ENCODE peak calls at places on chromosomes 16 and 17, in seven cellular contexts. One of them, this sample, is unnamed.

GRCh38 chr17:38561416-38562214 is 44.1 kb downstream of the SRCIN1 start:
- DNase-seq in cardiac fibroblast: no peak
- DNase-seq in fibroblast of lung: no peak
- DNase-seq in GM23338: peak; percentile 70
- DNase-seq in dorsolateral prefrontal cortex: no peak
- DNase-seq in fibroblast of mammary gland: no peak
- DNase-seq in MM.1S: no peak
- DNase-seq in this sample: no peak

GRCh38 chr17:28982191-28982793 is 23.5 kb downstream of the SEZ6 start:
- DNase-seq in cardiac fibroblast: peak; percentile 77
- DNase-seq in fibroblast of lung: peak; percentile 18
- DNase-seq in GM23338: no peak
- DNase-seq in dorsolateral prefrontal cortex: no peak
- DNase-seq in fibroblast of mammary gland: no peak
- DNase-seq in MM.1S: peak; percentile 87
- DNase-seq in this sample: peak; percentile 88

GRCh38 chr17:66724581-66725341 is 110.2 kb upstream of the CACNG5 start:
- DNase-seq in cardiac fibroblast: peak; percentile 63
- DNase-seq in fibroblast of lung: peak; percentile 59
- DNase-seq in GM23338: no peak
- DNase-seq in dorsolateral prefrontal cortex: no peak
- DNase-seq in fibroblast of mammary gland: peak; percentile 53
- DNase-seq in MM.1S: no peak
- DNase-seq in this sample: peak; percentile 60

GRCh38 chr17:81231121-81231645 is 7.7 kb downstream of the TEPSIN start:
- DNase-seq in cardiac fibroblast: no peak
- DNase-seq in fibroblast of lung: no peak
- DNase-seq in GM23338: no peak
- DNase-seq in dorsolateral prefrontal cortex: no peak
- DNase-seq in fibroblast of mammary gland: no peak
- DNase-seq in MM.1S: no peak
- DNase-seq in this sample: no peak

GRCh38 chr16:12317121-12317810 is 340.7 kb downstream of the SNX29 start:
- DNase-seq in cardiac fibroblast: no peak
- DNase-seq in fibroblast of lung: no peak
- DNase-seq in GM23338: no peak
- DNase-seq in dorsolateral prefrontal cortex: no peak
- DNase-seq in fibroblast of mammary gland: no peak
- DNase-seq in MM.1S: no peak
- DNase-seq in this sample: no peak

GRCh38 chr16:30335598-30336474 is 19.3 kb downstream of the CD2BP2 start:
- DNase-seq in cardiac fibroblast: peak; percentile 37
- DNase-seq in fibroblast of lung: peak; percentile 29
- DNase-seq in GM23338: no peak
- DNase-seq in dorsolateral prefrontal cortex: no peak
- DNase-seq in fibroblast of mammary gland: peak; percentile 26
- DNase-seq in MM.1S: peak; percentile 10
- DNase-seq in this sample: peak; percentile 28

GRCh38 chr16:4694664-4695451 is 1.5 kb downstream of the NUDT16L1 start:
- DNase-seq in cardiac fibroblast: no peak
- DNase-seq in fibroblast of lung: no peak
- DNase-seq in GM23338: no peak
- DNase-seq in dorsolateral prefrontal cortex: peak; percentile 68
- DNase-seq in fibroblast of mammary gland: no peak
- DNase-seq in MM.1S: no peak
- DNase-seq in this sample: no peak

GRCh38 chr16:4362476-4363250 is 9.0 kb upstream of the VASN start:
- DNase-seq in cardiac fibroblast: no peak
- DNase-seq in fibroblast of lung: no peak
- DNase-seq in GM23338: no peak
- DNase-seq in dorsolateral prefrontal cortex: no peak
- DNase-seq in fibroblast of mammary gland: no peak
- DNase-seq in MM.1S: no peak
- DNase-seq in this sample: no peak

GRCh38 chr17:47719411-47720152 is 13.5 kb upstream of the TBX21 start:
- DNase-seq in cardiac fibroblast: peak; percentile 66
- DNase-seq in fibroblast of lung: peak; percentile 83
- DNase-seq in GM23338: no peak
- DNase-seq in dorsolateral prefrontal cortex: no peak
- DNase-seq in fibroblast of mammary gland: peak; percentile 80
- DNase-seq in MM.1S: peak; percentile 42
- DNase-seq in this sample: no peak

GRCh38 chr17:18319604-18320256 is 4.6 kb downstream of the SMCR8 start:
- DNase-seq in cardiac fibroblast: peak; percentile 72
- DNase-seq in fibroblast of lung: peak; percentile 49
- DNase-seq in GM23338: peak; percentile 78
- DNase-seq in dorsolateral prefrontal cortex: peak; percentile 43
- DNase-seq in fibroblast of mammary gland: peak; percentile 78
- DNase-seq in MM.1S: peak; percentile 70
- DNase-seq in this sample: peak; percentile 79

GRCh38 chr17:77254961-77255741 is 114.4 kb downstream of the SEC14L1 start:
- DNase-seq in cardiac fibroblast: peak; percentile 79
- DNase-seq in fibroblast of lung: peak; percentile 82
- DNase-seq in GM23338: peak; percentile 38
- DNase-seq in dorsolateral prefrontal cortex: no peak
- DNase-seq in fibroblast of mammary gland: peak; percentile 62
- DNase-seq in MM.1S: no peak
- DNase-seq in this sample: peak; percentile 83

GRCh38 chr16:6643083-6643686 is 689.5 kb upstream of the RBFOX1 start:
- DNase-seq in cardiac fibroblast: peak; percentile 69
- DNase-seq in fibroblast of lung: peak; percentile 35
- DNase-seq in GM23338: peak; percentile 68
- DNase-seq in dorsolateral prefrontal cortex: peak; percentile 63
- DNase-seq in fibroblast of mammary gland: peak; percentile 50
- DNase-seq in MM.1S: peak; percentile 68
- DNase-seq in this sample: peak; percentile 69

GRCh38 chr16:67186550-67186950 is 2.8 kb upstream of the MATCAP1 start:
- DNase-seq in cardiac fibroblast: no peak
- DNase-seq in fibroblast of lung: no peak
- DNase-seq in GM23338: peak; percentile 58
- DNase-seq in dorsolateral prefrontal cortex: no peak
- DNase-seq in fibroblast of mammary gland: no peak
- DNase-seq in MM.1S: no peak
- DNase-seq in this sample: no peak

GRCh38 chr17:82388922-82389283 is 17.3 kb downstream of the UTS2R start:
- DNase-seq in cardiac fibroblast: no peak
- DNase-seq in fibroblast of lung: no peak
- DNase-seq in GM23338: no peak
- DNase-seq in dorsolateral prefrontal cortex: no peak
- DNase-seq in fibroblast of mammary gland: no peak
- DNase-seq in MM.1S: no peak
- DNase-seq in this sample: no peak

GRCh38 chr16:66953462-66954096 is 7.5 kb upstream of the CES3 start:
- DNase-seq in cardiac fibroblast: no peak
- DNase-seq in fibroblast of lung: no peak
- DNase-seq in GM23338: no peak
- DNase-seq in dorsolateral prefrontal cortex: no peak
- DNase-seq in fibroblast of mammary gland: no peak
- DNase-seq in MM.1S: no peak
- DNase-seq in this sample: no peak

GRCh38 chr17:82389379-82389778 is 17.8 kb downstream of the UTS2R start:
- DNase-seq in cardiac fibroblast: no peak
- DNase-seq in fibroblast of lung: no peak
- DNase-seq in GM23338: no peak
- DNase-seq in dorsolateral prefrontal cortex: no peak
- DNase-seq in fibroblast of mammary gland: no peak
- DNase-seq in MM.1S: no peak
- DNase-seq in this sample: no peak

GRCh38 chr17:77136420-77136767 is 4.4 kb upstream of the SEC14L1 start:
- DNase-seq in cardiac fibroblast: no peak
- DNase-seq in fibroblast of lung: no peak
- DNase-seq in GM23338: no peak
- DNase-seq in dorsolateral prefrontal cortex: no peak
- DNase-seq in fibroblast of mammary gland: no peak
- DNase-seq in MM.1S: peak; percentile 56
- DNase-seq in this sample: no peak

GRCh38 chr17:43784628-43785101 is 4.4 kb downstream of the CFAP97D1 start:
- DNase-seq in cardiac fibroblast: peak; percentile 91
- DNase-seq in fibroblast of lung: peak; percentile 87
- DNase-seq in GM23338: no peak
- DNase-seq in dorsolateral prefrontal cortex: no peak
- DNase-seq in fibroblast of mammary gland: peak; percentile 84
- DNase-seq in MM.1S: no peak
- DNase-seq in this sample: peak; percentile 62

GRCh38 chr17:34797724-34798123 is 163.5 kb downstream of the CCT6B start:
- DNase-seq in cardiac fibroblast: peak; percentile 6
- DNase-seq in fibroblast of lung: peak; percentile 6
- DNase-seq in GM23338: peak; percentile 91
- DNase-seq in dorsolateral prefrontal cortex: no peak
- DNase-seq in fibroblast of mammary gland: peak; percentile 1
- DNase-seq in MM.1S: peak; percentile 32
- DNase-seq in this sample: peak; percentile 26

GRCh38 chr16:67395458-67396158 is 2.3 kb upstream of the TPPP3 start:
- DNase-seq in cardiac fibroblast: peak; percentile 49
- DNase-seq in fibroblast of lung: no peak
- DNase-seq in GM23338: no peak
- DNase-seq in dorsolateral prefrontal cortex: no peak
- DNase-seq in fibroblast of mammary gland: no peak
- DNase-seq in MM.1S: no peak
- DNase-seq in this sample: no peak

GRCh38 chr17:42493324-42493723 is 34.6 kb downstream of the ATP6V0A1 start:
- DNase-seq in cardiac fibroblast: no peak
- DNase-seq in fibroblast of lung: no peak
- DNase-seq in GM23338: no peak
- DNase-seq in dorsolateral prefrontal cortex: no peak
- DNase-seq in fibroblast of mammary gland: no peak
- DNase-seq in MM.1S: no peak
- DNase-seq in this sample: no peak

GRCh38 chr17:44918006-44918405 is 2.7 kb upstream of the GFAP start:
- DNase-seq in cardiac fibroblast: no peak
- DNase-seq in fibroblast of lung: no peak
- DNase-seq in GM23338: no peak
- DNase-seq in dorsolateral prefrontal cortex: no peak
- DNase-seq in fibroblast of mammary gland: no peak
- DNase-seq in MM.1S: no peak
- DNase-seq in this sample: no peak

GRCh38 chr17:44916059-44916780 is 920 bp upstream of the GFAP start:
- DNase-seq in cardiac fibroblast: no peak
- DNase-seq in fibroblast of lung: no peak
- DNase-seq in GM23338: no peak
- DNase-seq in dorsolateral prefrontal cortex: no peak
- DNase-seq in fibroblast of mammary gland: no peak
- DNase-seq in MM.1S: no peak
- DNase-seq in this sample: peak; percentile 13

GRCh38 chr17:44915727-44916058 is 393 bp upstream of the GFAP start:
- DNase-seq in cardiac fibroblast: no peak
- DNase-seq in fibroblast of lung: no peak
- DNase-seq in GM23338: no peak
- DNase-seq in dorsolateral prefrontal cortex: no peak
- DNase-seq in fibroblast of mammary gland: no peak
- DNase-seq in MM.1S: no peak
- DNase-seq in this sample: no peak

GRCh38 chr17:44917456-44917855 is 2.2 kb upstream of the GFAP start:
- DNase-seq in cardiac fibroblast: no peak
- DNase-seq in fibroblast of lung: no peak
- DNase-seq in GM23338: no peak
- DNase-seq in dorsolateral prefrontal cortex: no peak
- DNase-seq in fibroblast of mammary gland: no peak
- DNase-seq in MM.1S: no peak
- DNase-seq in this sample: no peak

GRCh38 chr17:44916781-44917241 is 1.5 kb upstream of the GFAP start:
- DNase-seq in cardiac fibroblast: no peak
- DNase-seq in fibroblast of lung: peak; percentile 58
- DNase-seq in GM23338: no peak
- DNase-seq in dorsolateral prefrontal cortex: peak; percentile 66
- DNase-seq in fibroblast of mammary gland: peak; percentile 19
- DNase-seq in MM.1S: no peak
- DNase-seq in this sample: peak; percentile 50
- TF ChIP-seq CTCF in cardiac fibroblast: no peak
- TF ChIP-seq CTCF in fibroblast of lung: no peak
- TF ChIP-seq CTCF in GM23338: no peak
- TF ChIP-seq CTCF in dorsolateral prefrontal cortex: no peak
- TF ChIP-seq CTCF in fibroblast of mammary gland: no peak
- TF ChIP-seq CTCF in MM.1S: no peak
- TF ChIP-seq CTCF in this sample: peak; percentile 0

GRCh38 chr17:10051112-10051511 is 146.0 kb upstream of the RCVRN start:
- DNase-seq in cardiac fibroblast: peak; percentile 31
- DNase-seq in fibroblast of lung: no peak
- DNase-seq in GM23338: no peak
- DNase-seq in dorsolateral prefrontal cortex: no peak
- DNase-seq in fibroblast of mammary gland: peak; percentile 72
- DNase-seq in MM.1S: no peak
- DNase-seq in this sample: no peak
- H3K4me3 ChIP-seq in cardiac fibroblast: no peak overlapping the region
- H3K4me3 ChIP-seq in fibroblast of lung: no peak overlapping the region
- H3K4me3 ChIP-seq in GM23338: no peak overlapping the region
- H3K4me3 ChIP-seq in dorsolateral prefrontal cortex: no peak overlapping the region
- H3K4me3 ChIP-seq in fibroblast of mammary gland: no peak overlapping the region
- H3K4me3 ChIP-seq in MM.1S: no peak overlapping the region
- H3K4me3 ChIP-seq in this sample: no peak overlapping the region

DNA sequence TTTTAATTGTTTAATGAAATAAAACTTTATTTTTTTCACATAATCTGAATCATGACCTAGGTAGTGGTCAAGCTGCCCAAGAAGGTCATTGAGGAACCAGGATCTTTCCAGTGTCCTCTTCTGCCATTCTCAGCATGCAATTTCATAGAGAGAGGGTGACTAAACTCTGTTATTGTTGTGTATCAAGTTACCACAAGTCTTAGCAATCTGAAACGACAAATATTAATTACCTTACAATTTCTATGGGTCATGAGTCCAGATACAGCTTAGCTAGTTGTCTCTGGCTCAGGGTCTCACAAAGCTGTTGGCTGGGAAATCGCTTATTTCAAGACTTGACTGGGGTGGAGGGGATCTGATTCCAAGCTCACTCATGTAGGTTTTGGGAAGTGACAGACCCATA is 37.6 kb downstream of the FTO start:
- DNase-seq in cardiac fibroblast: no peak
- DNase-seq in fibroblast of lung: peak; percentile 17
- DNase-seq in GM23338: no peak
- DNase-seq in dorsolateral prefrontal cortex: no peak
- DNase-seq in fibroblast of mammary gland: no peak
- DNase-seq in MM.1S: no peak
- DNase-seq in this sample: no peak
- TF ChIP-seq CTCF in cardiac fibroblast: no peak
- TF ChIP-seq CTCF in fibroblast of lung: no peak
- TF ChIP-seq CTCF in GM23338: no peak
- TF ChIP-seq CTCF in dorsolateral prefrontal cortex: no peak
- TF ChIP-seq CTCF in fibroblast of mammary gland: no peak
- TF ChIP-seq CTCF in MM.1S: no peak
- TF ChIP-seq CTCF in this sample: no peak

DNA sequence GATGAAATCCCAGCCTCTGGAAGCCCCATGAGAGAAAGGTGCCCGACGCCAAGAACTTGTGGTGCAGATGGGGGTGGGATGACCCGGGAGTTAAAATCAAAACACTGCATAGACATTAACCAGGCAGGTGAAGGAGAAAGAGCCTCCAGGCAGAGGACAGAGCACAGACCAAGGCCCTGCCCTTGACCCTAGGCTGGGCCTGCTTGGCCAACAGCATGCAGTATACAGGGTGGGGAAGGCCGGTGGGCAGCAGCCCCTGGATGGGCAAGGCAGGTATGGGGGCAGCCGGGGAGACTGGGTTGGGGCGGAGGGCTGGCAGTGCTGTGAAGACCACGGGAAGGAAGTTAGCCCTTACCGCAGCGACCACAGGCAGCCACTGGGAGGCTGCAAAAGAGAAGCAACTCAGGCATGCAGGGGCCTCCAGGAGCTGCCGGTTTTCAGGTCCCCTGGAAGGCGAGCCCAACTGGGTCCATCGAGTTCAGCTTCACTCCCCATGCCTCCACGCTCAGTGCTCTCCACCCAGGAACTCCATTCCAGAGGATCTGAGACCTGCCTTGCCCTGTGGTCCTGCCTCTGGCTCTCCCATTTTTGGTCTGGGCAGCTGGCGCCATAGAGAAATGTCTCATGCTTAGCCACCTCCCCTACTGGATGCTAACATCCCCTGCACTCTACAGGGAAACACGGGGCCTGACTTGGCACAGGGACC is 81.2 kb downstream of the C16orf95 start:
- DNase-seq in cardiac fibroblast: no peak
- DNase-seq in fibroblast of lung: no peak
- DNase-seq in GM23338: peak; percentile 45
- DNase-seq in dorsolateral prefrontal cortex: no peak
- DNase-seq in fibroblast of mammary gland: no peak
- DNase-seq in MM.1S: no peak
- DNase-seq in this sample: no peak
- H3K4me3 ChIP-seq in cardiac fibroblast: no peak overlapping the region
- H3K4me3 ChIP-seq in fibroblast of lung: no peak overlapping the region
- H3K4me3 ChIP-seq in GM23338: no peak overlapping the region
- H3K4me3 ChIP-seq in dorsolateral prefrontal cortex: no peak overlapping the region
- H3K4me3 ChIP-seq in fibroblast of mammary gland: no peak overlapping the region
- H3K4me3 ChIP-seq in MM.1S: no peak overlapping the region
- H3K4me3 ChIP-seq in this sample: no peak overlapping the region

This sample was measured in fibroblast of pulmonary artery.